ENCODE peak calls at places on chromosomes 13 and 19, in four cellular contexts. One of them, this sample, is unnamed.

GRCh38 chr19:49676136-49676689 is 858 bp upstream of the PRMT1 start:
- DNase-seq in left lobe of liver: no peak
- DNase-seq in stimulated activated CD8-positive, alpha-beta memory T cell treated with anti-CD3 and anti-CD28 coated beads, Interleukin-2, amount 100 ng/mL, for 1 hour: no peak
- DNase-seq in stimulated activated CD4-positive, alpha-beta T cell treated with anti-CD3 and anti-CD28 coated beads, TNF-alpha, amount 100 ng/mL, for 24 hours: no peak
- DNase-seq in this sample: no peak

GRCh38 chr13:100139822-100140221 is 50.9 kb downstream of the PCCA start:
- DNase-seq in left lobe of liver: no peak
- DNase-seq in stimulated activated CD8-positive, alpha-beta memory T cell treated with anti-CD3 and anti-CD28 coated beads, Interleukin-2, amount 100 ng/mL, for 1 hour: no peak
- DNase-seq in stimulated activated CD4-positive, alpha-beta T cell treated with anti-CD3 and anti-CD28 coated beads, TNF-alpha, amount 100 ng/mL, for 24 hours: no peak
- DNase-seq in this sample: no peak

GRCh38 chr13:44004881-44005280 is 125.2 kb downstream of the LACC1 start:
- DNase-seq in left lobe of liver: no peak
- DNase-seq in stimulated activated CD8-positive, alpha-beta memory T cell treated with anti-CD3 and anti-CD28 coated beads, Interleukin-2, amount 100 ng/mL, for 1 hour: no peak
- DNase-seq in stimulated activated CD4-positive, alpha-beta T cell treated with anti-CD3 and anti-CD28 coated beads, TNF-alpha, amount 100 ng/mL, for 24 hours: no peak
- DNase-seq in this sample: no peak

GRCh38 chr13:107339209-107339608 is 771.3 kb upstream of the ARGLU1 start:
- DNase-seq in left lobe of liver: no peak
- DNase-seq in stimulated activated CD8-positive, alpha-beta memory T cell treated with anti-CD3 and anti-CD28 coated beads, Interleukin-2, amount 100 ng/mL, for 1 hour: no peak
- DNase-seq in stimulated activated CD4-positive, alpha-beta T cell treated with anti-CD3 and anti-CD28 coated beads, TNF-alpha, amount 100 ng/mL, for 24 hours: no peak
- DNase-seq in this sample: no peak

GRCh38 chr19:10332158-10332964 is 968 bp downstream of the RAVER1 start:
- DNase-seq in left lobe of liver: no peak
- DNase-seq in stimulated activated CD8-positive, alpha-beta memory T cell treated with anti-CD3 and anti-CD28 coated beads, Interleukin-2, amount 100 ng/mL, for 1 hour: no peak
- DNase-seq in stimulated activated CD4-positive, alpha-beta T cell treated with anti-CD3 and anti-CD28 coated beads, TNF-alpha, amount 100 ng/mL, for 24 hours: no peak
- DNase-seq in this sample: no peak

GRCh38 chr19:982567-983170 is 1.5 kb upstream of the WDR18 start:
- DNase-seq in left lobe of liver: peak; percentile 80
- DNase-seq in stimulated activated CD8-positive, alpha-beta memory T cell treated with anti-CD3 and anti-CD28 coated beads, Interleukin-2, amount 100 ng/mL, for 1 hour: peak; percentile 44
- DNase-seq in stimulated activated CD4-positive, alpha-beta T cell treated with anti-CD3 and anti-CD28 coated beads, TNF-alpha, amount 100 ng/mL, for 24 hours: peak; percentile 69
- DNase-seq in this sample: peak; percentile 86

GRCh38 chr13:75467009-75467728 is 14.8 kb downstream of the TBC1D4 start:
- DNase-seq in left lobe of liver: no peak
- DNase-seq in stimulated activated CD8-positive, alpha-beta memory T cell treated with anti-CD3 and anti-CD28 coated beads, Interleukin-2, amount 100 ng/mL, for 1 hour: no peak
- DNase-seq in stimulated activated CD4-positive, alpha-beta T cell treated with anti-CD3 and anti-CD28 coated beads, TNF-alpha, amount 100 ng/mL, for 24 hours: no peak
- DNase-seq in this sample: no peak

GRCh38 chr19:20414133-20414532 is 151.4 kb downstream of the ZNF737 start:
- DNase-seq in left lobe of liver: no peak
- DNase-seq in stimulated activated CD8-positive, alpha-beta memory T cell treated with anti-CD3 and anti-CD28 coated beads, Interleukin-2, amount 100 ng/mL, for 1 hour: no peak
- DNase-seq in stimulated activated CD4-positive, alpha-beta T cell treated with anti-CD3 and anti-CD28 coated beads, TNF-alpha, amount 100 ng/mL, for 24 hours: no peak
- DNase-seq in this sample: no peak

GRCh38 chr13:41458939-41459753 is 1.8 kb downstream of the RGCC start:
- DNase-seq in left lobe of liver: peak; percentile 57
- DNase-seq in stimulated activated CD8-positive, alpha-beta memory T cell treated with anti-CD3 and anti-CD28 coated beads, Interleukin-2, amount 100 ng/mL, for 1 hour: peak; percentile 24
- DNase-seq in stimulated activated CD4-positive, alpha-beta T cell treated with anti-CD3 and anti-CD28 coated beads, TNF-alpha, amount 100 ng/mL, for 24 hours: peak; percentile 59
- DNase-seq in this sample: no peak

GRCh38 chr19:1633269-1633606 is 19.2 kb downstream of the TCF3 start:
- DNase-seq in left lobe of liver: no peak
- DNase-seq in stimulated activated CD8-positive, alpha-beta memory T cell treated with anti-CD3 and anti-CD28 coated beads, Interleukin-2, amount 100 ng/mL, for 1 hour: no peak
- DNase-seq in stimulated activated CD4-positive, alpha-beta T cell treated with anti-CD3 and anti-CD28 coated beads, TNF-alpha, amount 100 ng/mL, for 24 hours: no peak
- DNase-seq in this sample: no peak

GRCh38 chr19:45097776-45098520 is 5.0 kb downstream of the PPP1R37 start:
- DNase-seq in left lobe of liver: no peak
- DNase-seq in stimulated activated CD8-positive, alpha-beta memory T cell treated with anti-CD3 and anti-CD28 coated beads, Interleukin-2, amount 100 ng/mL, for 1 hour: no peak
- DNase-seq in stimulated activated CD4-positive, alpha-beta T cell treated with anti-CD3 and anti-CD28 coated beads, TNF-alpha, amount 100 ng/mL, for 24 hours: no peak
- DNase-seq in this sample: no peak

GRCh38 chr13:26785845-26786630 is 25.5 kb upstream of the GPR12 start:
- DNase-seq in left lobe of liver: no peak
- DNase-seq in stimulated activated CD8-positive, alpha-beta memory T cell treated with anti-CD3 and anti-CD28 coated beads, Interleukin-2, amount 100 ng/mL, for 1 hour: peak; percentile 12
- DNase-seq in stimulated activated CD4-positive, alpha-beta T cell treated with anti-CD3 and anti-CD28 coated beads, TNF-alpha, amount 100 ng/mL, for 24 hours: peak; percentile 46
- DNase-seq in this sample: no peak

GRCh38 chr19:42693760-42694350 is 46.4 kb downstream of the PSG3 start:
- DNase-seq in left lobe of liver: peak; percentile 50
- DNase-seq in stimulated activated CD8-positive, alpha-beta memory T cell treated with anti-CD3 and anti-CD28 coated beads, Interleukin-2, amount 100 ng/mL, for 1 hour: no peak
- DNase-seq in stimulated activated CD4-positive, alpha-beta T cell treated with anti-CD3 and anti-CD28 coated beads, TNF-alpha, amount 100 ng/mL, for 24 hours: peak; percentile 7
- DNase-seq in this sample: no peak

GRCh38 chr13:20609145-20609544 is 42.2 kb downstream of the IFT88 start:
- DNase-seq in left lobe of liver: no peak
- DNase-seq in stimulated activated CD8-positive, alpha-beta memory T cell treated with anti-CD3 and anti-CD28 coated beads, Interleukin-2, amount 100 ng/mL, for 1 hour: no peak
- DNase-seq in stimulated activated CD4-positive, alpha-beta T cell treated with anti-CD3 and anti-CD28 coated beads, TNF-alpha, amount 100 ng/mL, for 24 hours: no peak
- DNase-seq in this sample: no peak

GRCh38 chr13:62171697-62172096 is 756.0 kb upstream of the PCDH20 start:
- DNase-seq in left lobe of liver: no peak
- DNase-seq in stimulated activated CD8-positive, alpha-beta memory T cell treated with anti-CD3 and anti-CD28 coated beads, Interleukin-2, amount 100 ng/mL, for 1 hour: no peak
- DNase-seq in stimulated activated CD4-positive, alpha-beta T cell treated with anti-CD3 and anti-CD28 coated beads, TNF-alpha, amount 100 ng/mL, for 24 hours: no peak
- DNase-seq in this sample: no peak